ENCODE peak calls at places on chromosomes 7 and 10, in four cellular contexts. X is HCT116, A is heart left ventricle, F is endothelial cell of umbilical vein. V is an unnamed sample.

GRCh38 chr7:112009081-112009480 is 197.1 kb downstream of the DOCK4 start:
- DNase-seq in X (no peak), A (no peak), F (peak; percentile 44), V (no peak)

GRCh38 chr7:40380111-40380510 is 245.3 kb downstream of the SUGCT start:
- DNase-seq in X (no peak), A (no peak), F (no peak), V (no peak)

GRCh38 chr7:127833641-127834040 is 181.6 kb downstream of the SND1 start:
- DNase-seq in X (no peak), A (no peak), F (peak; percentile 26), V (no peak)

GRCh38 chr10:24435374-24435773 is 226.4 kb downstream of the KIAA1217 start:
- DNase-seq in X (no peak), A (no peak), F (no peak), V (no peak)

GRCh38 chr10:78143576-78143975 is 109.9 kb downstream of the RPS24 start:
- DNase-seq in X (no peak), A (no peak), F (no peak), V (no peak)

GRCh38 chr7:86123476-86123875 is 520.2 kb upstream of the GRM3 start:
- DNase-seq in X (no peak), A (no peak), F (no peak), V (no peak)

GRCh38 chr10:47412177-47412730 is 28.2 kb upstream of the ZNF488 start:
- DNase-seq in X (no peak), A (no peak), F (no peak), V (no peak)

GRCh38 chr7:138980575-138981285 is 459 bp downstream of the KIAA1549 start:
- DNase-seq in X (no peak), A (no peak), F (peak; percentile 29), V (no peak)

GRCh38 chr7:88200793-88201192 is 19.0 kb downstream of the SRI start:
- DNase-seq in X (no peak), A (no peak), F (no peak), V (no peak)

GRCh38 chr7:76381814-76382213 is 23.0 kb upstream of the YWHAG start:
- DNase-seq in X (no peak), A (no peak), F (no peak), V (no peak)

GRCh38 chr7:149477494-149478443 is 16.9 kb upstream of the ZNF777 start:
- DNase-seq in X (no peak), A (no peak), F (no peak), V (no peak)

GRCh38 chr7:91660734-91661355 is 219.7 kb downstream of the MTERF1 start:
- DNase-seq in X (no peak), A (no peak), F (no peak), V (no peak)

GRCh38 chr7:41987-42386 is 150.4 kb upstream of the FAM20C start:
- DNase-seq in X (no peak), A (peak; percentile 1), F (no peak), V (no peak)

GRCh38 chr10:75029874-75030273 is 81.6 kb upstream of the SAMD8 start:
- DNase-seq in X (no peak), A (no peak), F (no peak), V (no peak)

GRCh38 chr10:80457554-80458262 is 3.6 kb downstream of the TSPAN14 start:
- DNase-seq in X (no peak), A (no peak), F (no peak), V (no peak)

GRCh38 chr7:48171190-48171589 is at the start of gene ABCA13:
- DNase-seq in X (no peak), A (no peak), F (no peak), V (no peak)

GRCh38 chr10:11515596-11516418 is 95.6 kb downstream of the USP6NL start:
- DNase-seq in X (peak; percentile 54), A (peak; percentile 41), F (peak; percentile 70), V (peak; percentile 79)

GRCh38 chr7:50656141-50656895 is 91.1 kb upstream of the DDC start:
- DNase-seq in X (no peak), A (no peak), F (no peak), V (no peak)

DNA sequence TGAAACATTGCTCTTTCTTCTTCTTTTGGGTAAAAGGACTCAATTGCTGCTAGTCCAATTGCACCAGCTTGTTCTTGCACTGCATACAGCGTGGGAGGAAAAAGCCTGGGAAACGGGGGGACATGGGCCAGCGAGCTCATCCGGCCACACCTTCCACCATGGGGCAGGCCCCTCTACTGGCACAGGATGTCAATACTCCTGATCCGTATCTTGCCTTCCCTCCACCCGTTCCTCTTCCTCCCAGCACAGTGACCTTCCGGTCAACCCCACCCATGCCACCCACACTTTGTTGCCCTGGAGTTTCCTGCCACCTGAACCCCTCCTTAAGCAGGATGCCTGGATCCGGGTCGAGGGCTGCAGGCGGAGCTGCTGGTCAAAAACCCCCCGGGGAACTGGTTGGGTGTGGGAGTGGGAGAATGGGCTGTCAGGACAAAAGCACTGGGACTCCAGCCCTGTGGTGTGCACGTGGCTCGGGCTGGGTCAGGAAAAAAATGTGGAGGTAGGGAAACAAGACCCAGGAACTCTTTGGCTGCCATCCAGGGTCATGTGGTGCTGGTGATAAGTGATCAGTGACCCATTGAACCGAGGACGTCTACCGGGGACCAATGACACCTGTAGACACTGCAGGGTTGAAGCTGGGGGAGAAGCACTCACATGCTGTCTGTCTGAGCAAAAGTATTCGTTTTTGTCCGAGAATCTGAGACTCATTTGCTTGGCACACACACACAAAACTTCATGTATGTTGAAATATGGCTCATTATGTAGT is 8.2 kb downstream of the IL2RA start:
- DNase-seq in X (no peak), A (peak; percentile 67), F (no peak), V (peak; percentile 24)
- TF ChIP-seq POLR2A in X (no peak), A (no peak), F (no peak), V (no peak)

DNA sequence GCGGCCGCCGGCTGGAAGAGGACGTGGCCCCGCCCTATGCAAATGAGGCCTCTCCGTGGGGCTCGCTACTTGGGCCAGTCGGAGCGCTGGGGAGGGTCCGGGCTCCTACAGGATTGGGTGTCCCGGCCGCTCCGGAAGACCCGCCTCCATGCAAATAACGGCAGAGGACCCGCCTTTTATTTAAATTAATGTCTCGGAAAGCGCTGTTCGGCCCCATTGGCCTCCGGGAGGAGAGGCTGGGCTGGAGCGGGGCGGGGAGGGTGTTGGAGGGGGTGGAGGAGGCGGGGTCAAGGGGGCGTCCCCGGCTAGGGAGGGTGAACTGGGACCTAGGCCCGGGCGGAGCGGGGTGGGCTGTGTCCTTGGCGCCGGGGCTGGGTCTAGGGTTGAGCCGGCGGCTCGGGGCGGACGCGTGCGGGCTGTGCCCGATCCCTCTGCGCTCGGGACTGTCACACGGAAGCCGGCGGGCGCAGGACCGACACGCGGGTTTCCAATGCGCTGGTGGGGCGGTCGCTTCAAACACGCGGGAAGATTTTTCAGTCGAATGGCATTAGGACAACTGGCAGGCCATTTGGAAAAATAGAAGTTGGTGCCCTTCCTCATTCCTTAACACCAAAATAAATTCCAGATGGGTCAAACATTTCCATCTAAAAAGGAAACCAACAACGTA is 344 bp upstream of the POLM start:
- DNase-seq in X (peak; percentile 95), A (peak; percentile 99), F (peak; percentile 98), V (peak; percentile 92)
- TF ChIP-seq POLR2A in X (no peak), A (peak; percentile 34), F (peak; percentile 72), V (no peak)

DNA sequence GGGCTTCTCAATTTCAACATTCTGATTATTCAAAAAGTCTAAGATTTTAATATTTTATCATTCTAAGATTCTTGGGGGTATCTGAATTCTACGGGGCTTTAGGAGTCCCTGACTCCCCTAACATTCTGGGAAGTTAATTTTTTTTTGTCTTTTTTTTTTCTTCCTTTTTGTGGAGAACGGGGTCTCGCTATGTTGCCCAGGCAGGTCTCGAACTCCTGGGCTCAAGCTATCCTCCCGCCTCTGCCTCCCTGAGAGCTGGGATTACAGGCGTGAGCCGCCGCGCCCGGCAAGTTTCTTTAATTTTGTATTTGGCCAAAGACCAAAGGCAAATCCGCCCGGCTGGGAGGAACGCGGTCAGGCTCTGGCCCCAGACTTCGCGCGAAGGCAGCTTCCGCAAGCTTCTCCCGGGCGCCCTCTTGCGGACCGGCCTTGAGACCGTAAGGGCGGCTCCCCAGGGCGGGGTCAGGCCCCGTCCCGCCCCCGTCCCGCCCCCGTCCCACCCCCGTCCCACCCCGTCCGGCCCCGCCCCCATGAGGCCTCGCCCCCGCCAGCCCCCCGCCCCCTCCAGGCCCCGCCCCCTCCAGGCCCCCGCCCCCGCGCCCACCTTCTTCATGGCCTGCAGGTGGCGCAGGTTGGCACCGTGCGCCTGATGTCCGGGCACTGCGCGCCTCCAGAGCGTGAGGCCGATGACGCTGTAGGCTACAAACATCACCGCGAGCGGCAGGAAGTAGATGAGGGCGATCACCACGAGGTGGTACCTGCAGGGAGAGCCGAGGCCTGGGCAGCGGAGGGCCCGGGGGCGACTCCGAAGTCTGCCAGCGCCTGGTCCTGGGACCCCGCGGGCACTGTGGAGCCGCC is 8.2 kb downstream of the TACR2 start:
- DNase-seq in X (peak; percentile 88), A (peak; percentile 96), F (peak; percentile 80), V (peak; percentile 93)
- TF ChIP-seq POLR2A in X (peak; percentile 43), A (no peak), F (peak; percentile 17), V (peak; percentile 34)

GRCh38 chr10:71231196-71231595 is 18.8 kb downstream of the UNC5B start:
- DNase-seq in X (no peak), A (no peak), F (no peak), V (no peak)

GRCh38 chr10:71228875-71229720 is 16.7 kb downstream of the UNC5B start:
- DNase-seq in X (no peak), A (no peak), F (no peak), V (no peak)

GRCh38 chr10:71232089-71232998 is 20.0 kb downstream of the UNC5B start:
- DNase-seq in X (no peak), A (peak; percentile 85), F (no peak), V (no peak)

GRCh38 chr10:71230656-71231025 is 18.3 kb downstream of the UNC5B start:
- DNase-seq in X (no peak), A (no peak), F (no peak), V (no peak)

GRCh38 chr10:71229726-71230655 is 17.6 kb downstream of the UNC5B start:
- DNase-seq in X (no peak), A (no peak), F (no peak), V (no peak)
- TF ChIP-seq POLR2A in X (no peak), A (no peak), F (no peak), V (no peak)

V was measured in erythroblast.